ENCODE peak calls at places on chromosomes 6 and 20, in ten cellular contexts. W is dorsolateral prefrontal cortex; D is heart left ventricle; L is mammary epithelial cell; H is K562; S is GM06990; A is CD8-positive, alpha-beta T cell; Q is left ventricle myocardium inferior; X is tibial artery; G is A549. O is an unnamed sample.

GRCh38 chr6:16999486-17000436 is 102.1 kb upstream of the STMND1 start:
- DNase-seq in W (no peak), D (no peak), L (peak), H (no peak), S (no peak), A (no peak), Q (no peak), X (no peak), G (no peak), O (peak)

GRCh38 chr6:167731731-167732422 is 94.8 kb upstream of the AFDN start:
- DNase-seq in W (no peak), D (no peak), L (no peak), H (no peak), S (no peak), A (no peak), Q (no peak), X (no peak), G (no peak), O (no peak)

GRCh38 chr6:65776332-65776731 is 69.3 kb upstream of the EYS start:
- DNase-seq in W (no peak), D (no peak), L (no peak), H (no peak), S (no peak), A (no peak), Q (no peak), X (no peak), G (no peak), O (no peak)

GRCh38 chr6:125314019-125314581 is 12.3 kb upstream of the HDDC2 start:
- DNase-seq in W (peak), D (peak), L (peak), H (peak), S (no peak), A (no peak), Q (peak), X (peak), G (peak), O (peak)

GRCh38 chr20:63628246-63628975 is 1.5 kb upstream of the GMEB2 start:
- DNase-seq in W (no peak), D (peak), L (peak), H (peak), S (peak), A (peak), Q (no peak), X (no peak), G (peak), O (peak)

GRCh38 chr6:36829919-36830544 is 9.2 kb downstream of the CPNE5 start:
- DNase-seq in W (no peak), D (peak), L (no peak), H (no peak), S (no peak), A (no peak), Q (peak), X (peak), G (no peak), O (no peak)

GRCh38 chr20:5971203-5971602 is 20.8 kb downstream of the MCM8 start:
- DNase-seq in W (no peak), D (no peak), L (no peak), H (no peak), S (no peak), A (no peak), Q (no peak), X (no peak), G (no peak), O (no peak)

GRCh38 chr6:159871911-159872310 is 18.9 kb upstream of the MAS1 start:
- DNase-seq in W (no peak), D (no peak), L (no peak), H (no peak), S (no peak), A (no peak), Q (no peak), X (no peak), G (no peak), O (no peak)

GRCh38 chr6:44921787-44922186 is 406.3 kb upstream of the RUNX2 start:
- DNase-seq in W (no peak), D (peak), L (peak), H (no peak), S (no peak), A (no peak), Q (peak), X (no peak), G (no peak), O (no peak)

GRCh38 chr6:32176476-32177181 is 745 bp upstream of the AGPAT1 start:
- DNase-seq in W (no peak), D (no peak), L (peak), H (peak), S (no peak), A (no peak), Q (no peak), X (no peak), G (no peak), O (no peak)

GRCh38 chr20:63544958-63545516 is 2.5 kb downstream of the SRMS start:
- DNase-seq in W (no peak), D (no peak), L (peak), H (no peak), S (no peak), A (no peak), Q (no peak), X (no peak), G (peak), O (no peak)

GRCh38 chr6:5398530-5398929 is 137.2 kb downstream of the FARS2 start:
- DNase-seq in W (no peak), D (no peak), L (peak), H (peak), S (peak), A (no peak), Q (no peak), X (no peak), G (peak), O (no peak)

GRCh38 chr6:124947821-124948451 is 14.3 kb upstream of the RNF217 start:
- DNase-seq in W (no peak), D (no peak), L (peak), H (no peak), S (no peak), A (no peak), Q (no peak), X (no peak), G (no peak), O (no peak)

GRCh38 chr20:42652261-42652660 is 537.4 kb downstream of the PTPRT start:
- DNase-seq in W (no peak), D (no peak), L (no peak), H (no peak), S (no peak), A (no peak), Q (no peak), X (no peak), G (no peak), O (no peak)

GRCh38 chr6:52571099-52571755 is 5.6 kb downstream of the TRAM2 start:
- DNase-seq in W (no peak), D (no peak), L (no peak), H (no peak), S (no peak), A (no peak), Q (no peak), X (peak), G (no peak), O (no peak)

GRCh38 chr20:25495189-25495824 is 87.8 kb downstream of the GINS1 start:
- DNase-seq in W (no peak), D (no peak), L (no peak), H (no peak), S (no peak), A (no peak), Q (no peak), X (no peak), G (no peak), O (no peak)

GRCh38 chr6:1116149-1116548 is 195.7 kb upstream of the FOXQ1 start:
- DNase-seq in W (no peak), D (no peak), L (no peak), H (no peak), S (no peak), A (no peak), Q (no peak), X (no peak), G (no peak), O (no peak)

GRCh38 chr6:77467038-77467437 is 3.7 kb upstream of the HTR1B start:
- DNase-seq in W (no peak), D (no peak), L (peak), H (no peak), S (no peak), A (no peak), Q (no peak), X (no peak), G (no peak), O (no peak)

GRCh38 chr6:46903175-46903574 is 18.6 kb downstream of the ADGRF5 start:
- DNase-seq in W (no peak), D (peak), L (no peak), H (no peak), S (no peak), A (no peak), Q (peak), X (no peak), G (no peak), O (no peak)

GRCh38 chr6:14883921-14884320 is 361.9 kb upstream of the JARID2 start:
- DNase-seq in W (no peak), D (no peak), L (no peak), H (peak), S (no peak), A (no peak), Q (no peak), X (no peak), G (no peak), O (peak)

GRCh38 chr6:56046576-56046975 is 171.2 kb upstream of the BMP5 start:
- DNase-seq in W (no peak), D (peak), L (peak), H (no peak), S (no peak), A (no peak), Q (peak), X (peak), G (no peak), O (no peak)

GRCh38 chr20:35539756-35540212 is 2.1 kb upstream of the ERGIC3 start:
- DNase-seq in W (no peak), D (no peak), L (no peak), H (peak), S (peak), A (no peak), Q (no peak), X (no peak), G (no peak), O (no peak)

GRCh38 chr6:140537211-140537610 is 1162.8 kb upstream of the CITED2 start:
- DNase-seq in W (no peak), D (no peak), L (no peak), H (no peak), S (no peak), A (no peak), Q (no peak), X (no peak), G (no peak), O (peak)

GRCh38 chr6:27332692-27333641 is 20.9 kb upstream of the POM121L2 start:
- DNase-seq in W (no peak), D (no peak), L (peak), H (peak), S (peak), A (no peak), Q (no peak), X (no peak), G (peak), O (peak)

GRCh38 chr6:11089695-11090094 is 3.9 kb upstream of the SMIM13 start:
- DNase-seq in W (no peak), D (no peak), L (no peak), H (no peak), S (no peak), A (no peak), Q (no peak), X (no peak), G (no peak), O (no peak)

GRCh38 chr20:8870652-8871051 is 198.2 kb upstream of the PLCB4 start:
- DNase-seq in W (no peak), D (no peak), L (no peak), H (no peak), S (no peak), A (no peak), Q (no peak), X (no peak), G (no peak), O (no peak)

GRCh38 chr6:47097092-47097945 is 55.2 kb upstream of the ADGRF1 start:
- DNase-seq in W (no peak), D (peak), L (peak), H (peak), S (peak), A (no peak), Q (peak), X (peak), G (peak), O (peak)

GRCh38 chr20:34586488-34587163 is 28.1 kb downstream of the MAP1LC3A start:
- DNase-seq in W (no peak), D (no peak), L (no peak), H (no peak), S (no peak), A (no peak), Q (no peak), X (no peak), G (no peak), O (no peak)

DNA sequence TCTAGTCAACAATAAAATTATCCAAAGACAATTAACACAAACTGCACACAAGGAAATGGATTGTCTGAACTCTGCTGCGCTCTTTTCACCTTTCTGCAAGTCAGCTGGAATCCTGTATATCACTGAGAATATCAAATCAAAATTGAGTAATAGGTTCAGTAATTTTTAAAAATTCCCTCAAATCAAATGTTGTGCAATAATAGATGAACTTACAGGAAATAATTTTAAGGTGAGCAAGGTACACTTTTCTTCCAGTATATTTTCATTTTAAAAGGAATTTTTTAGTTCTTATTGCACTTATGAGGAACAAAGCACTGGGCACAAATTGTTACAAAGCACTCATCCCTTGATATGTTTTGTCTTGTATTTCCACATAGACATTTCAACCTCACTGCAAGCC is 1.2 kb downstream of the SAYSD1 start:
- DNase-seq in W (no peak), D (no peak), L (no peak), H (no peak), S (no peak), A (no peak), Q (no peak), X (no peak), G (no peak), O (no peak)
- H3K4me3 ChIP-seq in W (peak), D (peak), L (peak), H (peak), S (peak), A (peak), Q (peak), X (peak), G (peak), O (peak)

DNA sequence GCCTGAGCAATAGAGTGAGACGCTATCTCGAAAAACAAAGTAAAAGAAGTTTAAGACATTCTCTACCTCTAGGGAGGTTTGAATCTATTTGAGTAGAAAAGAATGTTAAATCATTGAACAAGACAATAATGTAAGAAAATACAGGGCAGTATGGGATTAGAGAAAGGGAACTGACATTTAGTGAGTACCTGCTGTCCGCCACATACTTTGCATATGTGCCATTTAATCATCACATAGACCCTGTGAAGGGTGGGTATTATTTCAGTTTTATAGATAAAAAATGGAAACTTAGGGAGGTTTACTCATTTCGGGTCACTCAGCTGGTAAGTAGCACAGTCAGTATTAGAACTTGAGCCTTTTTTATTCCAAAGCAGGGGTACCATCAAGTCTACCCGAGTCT is 31.4 kb downstream of the STK4 start:
- DNase-seq in W (no peak), D (no peak), L (no peak), H (no peak), S (no peak), A (no peak), Q (no peak), X (no peak), G (no peak), O (no peak)
- TF ChIP-seq CTCF in W (no peak), D (no peak), L (no peak), H (no peak), S (no peak), A (no peak), Q (no peak), X (no peak), G (no peak), O (no peak)

DNA sequence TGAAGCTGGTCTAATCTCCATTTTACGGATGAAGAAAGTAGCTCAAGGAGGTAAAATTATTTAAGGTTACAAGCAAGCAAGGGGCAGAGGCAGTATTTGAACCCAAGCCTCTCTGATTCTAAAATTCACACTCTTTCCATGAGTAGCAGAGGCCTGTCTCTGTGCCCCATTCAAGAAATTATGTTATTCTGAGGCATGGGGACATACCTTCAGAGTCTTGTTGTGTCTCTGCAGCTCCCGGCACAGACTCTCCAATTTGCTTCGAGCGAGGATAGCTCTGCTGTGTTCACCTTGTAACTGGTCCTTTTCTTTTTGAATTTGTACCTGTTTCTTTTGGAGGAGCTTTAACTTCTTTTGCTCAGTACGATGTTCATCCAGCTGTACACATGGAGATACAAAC is 21.5 kb downstream of the TXLNB start:
- DNase-seq in W (no peak), D (no peak), L (no peak), H (no peak), S (no peak), A (no peak), Q (no peak), X (no peak), G (no peak), O (no peak)
- H3K4me3 ChIP-seq in W (no peak), D (no peak), L (no peak), H (no peak), S (peak), A (no peak), Q (no peak), X (no peak), G (no peak), O (no peak)

DNA sequence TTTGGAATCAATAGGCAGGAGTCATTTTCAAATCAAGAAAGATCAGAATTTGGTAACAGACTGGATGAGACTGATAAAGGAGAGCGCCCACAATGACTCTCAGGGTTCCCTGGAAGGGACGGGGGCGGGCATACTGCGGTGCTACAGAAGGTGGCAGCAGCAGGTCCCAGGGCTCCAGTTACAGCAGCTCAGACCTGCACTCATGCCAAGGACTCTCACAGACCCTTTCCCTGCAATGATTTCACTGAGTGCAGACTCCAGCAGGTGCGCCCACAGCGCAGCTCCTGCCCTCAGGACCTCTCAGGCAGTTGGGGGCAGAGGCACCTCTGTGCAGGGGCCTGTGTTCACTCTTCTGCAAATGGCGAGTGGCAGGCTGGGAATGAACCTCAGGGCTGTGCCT is 359.8 kb downstream of the ZFAND3 start:
- DNase-seq in W (no peak), D (no peak), L (no peak), H (no peak), S (no peak), A (no peak), Q (no peak), X (peak), G (no peak), O (no peak)
- TF ChIP-seq CTCF in W (no peak), D (no peak), L (no peak), H (no peak), S (no peak), A (no peak), Q (peak), X (no peak), G (no peak), O (no peak)

DNA sequence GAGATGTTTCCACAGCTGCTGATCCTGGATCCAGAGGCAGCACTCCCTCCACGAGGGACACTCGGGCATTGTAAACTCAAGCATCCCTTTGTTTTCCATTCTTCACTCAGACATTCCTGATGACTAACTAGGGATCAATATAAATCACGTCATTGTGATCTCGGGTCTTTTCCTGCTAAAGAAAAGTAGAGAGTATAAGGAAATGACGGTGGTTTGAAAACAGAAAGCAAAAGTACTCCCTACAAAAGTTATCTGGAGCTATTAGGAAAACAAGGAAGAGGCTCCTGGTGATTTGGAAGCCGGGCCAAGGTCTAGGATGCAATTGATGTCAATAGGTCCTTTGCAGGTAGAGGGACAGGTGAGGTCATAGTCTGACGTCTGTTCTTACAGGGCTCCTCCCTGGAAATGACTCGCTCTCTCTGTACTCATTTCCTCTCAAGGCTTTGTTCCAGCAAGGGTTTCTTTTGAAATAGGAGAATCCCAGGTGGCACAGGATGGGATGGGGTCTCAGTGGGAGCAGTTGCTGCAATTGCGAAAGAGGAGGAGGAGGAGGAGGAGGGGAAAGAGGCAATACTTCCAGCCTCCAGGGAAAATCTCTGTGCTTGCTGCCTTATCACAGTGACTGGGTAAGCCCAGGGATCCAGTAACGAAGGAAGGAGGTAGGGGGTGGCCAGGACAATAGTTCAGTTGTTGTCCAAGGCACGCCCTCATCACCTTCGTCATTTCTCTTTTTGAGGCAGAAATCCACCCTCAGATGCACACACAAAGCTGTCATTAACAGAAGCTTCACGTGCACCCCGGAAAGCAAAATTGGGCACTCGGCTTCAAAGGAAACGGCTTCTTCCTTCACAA is 222.9 kb downstream of the LY86 start:
- DNase-seq in W (no peak), D (no peak), L (peak), H (no peak), S (no peak), A (no peak), Q (no peak), X (no peak), G (peak), O (no peak)
- H3K4me3 ChIP-seq in W (no peak), D (peak), L (peak), H (no peak), S (peak), A (peak), Q (peak), X (peak), G (peak), O (no peak)

DNA sequence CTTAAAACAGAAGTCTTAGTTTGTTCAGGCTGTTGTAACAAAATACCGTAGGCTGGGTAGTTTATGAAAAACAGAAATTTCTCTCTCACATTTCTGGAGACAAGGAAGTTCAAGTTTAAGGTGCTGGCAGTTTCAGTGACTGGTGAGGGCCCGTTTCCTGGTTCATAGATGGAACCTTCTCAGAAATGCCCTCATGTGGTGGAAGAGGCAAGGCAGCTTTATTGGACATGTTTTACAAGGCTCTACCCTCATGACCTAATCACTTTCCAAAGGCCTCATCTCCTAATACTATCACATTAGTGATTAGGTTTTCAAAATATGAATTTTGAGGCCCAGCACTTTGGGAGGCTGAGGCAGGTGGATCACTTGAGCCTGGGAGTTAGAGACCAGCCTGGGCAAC is 2.4 kb downstream of the HEBP2 start:
- DNase-seq in W (no peak), D (no peak), L (no peak), H (no peak), S (no peak), A (no peak), Q (no peak), X (no peak), G (no peak), O (no peak)
- TF ChIP-seq CTCF in W (no peak), D (no peak), L (no peak), H (no peak), S (no peak), A (no peak), Q (no peak), X (no peak), G (no peak), O (no peak)

DNA sequence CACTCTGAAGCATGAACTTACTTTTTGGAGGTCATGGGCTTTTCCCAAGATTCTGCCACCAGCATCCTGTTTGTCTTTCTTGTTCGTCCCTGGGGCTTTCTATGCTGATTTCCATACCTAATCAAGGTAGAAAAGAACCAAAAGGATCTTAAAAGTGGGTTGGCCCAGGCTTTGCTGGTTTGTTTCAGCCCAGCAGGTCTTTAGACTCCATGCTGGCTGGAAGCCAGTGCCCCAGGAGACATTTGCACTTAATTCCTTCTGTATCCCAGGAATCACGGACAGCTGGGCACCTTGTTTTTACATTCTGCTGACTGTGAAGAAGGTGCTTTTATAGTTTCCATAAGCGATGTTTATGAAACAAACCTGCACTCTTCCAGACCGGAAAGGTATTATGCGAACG is 195.9 kb downstream of the CDH4 start:
- DNase-seq in W (no peak), D (no peak), L (no peak), H (no peak), S (no peak), A (no peak), Q (no peak), X (no peak), G (no peak), O (no peak)
- H3K4me3 ChIP-seq in W (no peak), D (no peak), L (no peak), H (no peak), S (no peak), A (no peak), Q (no peak), X (no peak), G (no peak), O (no peak)

O was measured in HFF-Myc.